ENCODE peak calls at places on chromosomes 6 and 20, in ten cellular contexts. One of them, this sample, is unnamed.

GRCh38 chr20:39876974-39877615 is 811.9 kb downstream of the MAFB start:
- DNase-seq in RPMI7951: peak; percentile 87
- DNase-seq in stimulated activated CD8-positive, alpha-beta memory T cell treated with anti-CD3 and anti-CD28 coated beads, Interleukin-7, amount 100 ng/mL, for 1 hour: no peak
- DNase-seq in endothelial cell of umbilical vein: no peak
- DNase-seq in heart left ventricle: no peak
- DNase-seq in left lung: no peak
- DNase-seq in T-cell: no peak
- DNase-seq in stimulated activated naive CD4-positive, alpha-beta T cell: no peak
- DNase-seq in ACHN: no peak
- DNase-seq in pons: no peak
- DNase-seq in this sample: no peak

GRCh38 chr20:43870484-43870883 is 44.2 kb upstream of the TOX2 start:
- DNase-seq in RPMI7951: peak; percentile 60
- DNase-seq in stimulated activated CD8-positive, alpha-beta memory T cell treated with anti-CD3 and anti-CD28 coated beads, Interleukin-7, amount 100 ng/mL, for 1 hour: no peak
- DNase-seq in endothelial cell of umbilical vein: no peak
- DNase-seq in heart left ventricle: no peak
- DNase-seq in left lung: no peak
- DNase-seq in T-cell: no peak
- DNase-seq in stimulated activated naive CD4-positive, alpha-beta T cell: no peak
- DNase-seq in ACHN: no peak
- DNase-seq in pons: no peak
- DNase-seq in this sample: no peak

GRCh38 chr6:12334524-12335130 is 44.5 kb downstream of the EDN1 start:
- DNase-seq in RPMI7951: no peak
- DNase-seq in stimulated activated CD8-positive, alpha-beta memory T cell treated with anti-CD3 and anti-CD28 coated beads, Interleukin-7, amount 100 ng/mL, for 1 hour: no peak
- DNase-seq in endothelial cell of umbilical vein: no peak
- DNase-seq in heart left ventricle: no peak
- DNase-seq in left lung: no peak
- DNase-seq in T-cell: no peak
- DNase-seq in stimulated activated naive CD4-positive, alpha-beta T cell: no peak
- DNase-seq in ACHN: no peak
- DNase-seq in pons: no peak
- DNase-seq in this sample: no peak

GRCh38 chr6:153167026-153167891 is 36.2 kb upstream of the RGS17 start:
- DNase-seq in RPMI7951: peak; percentile 83
- DNase-seq in stimulated activated CD8-positive, alpha-beta memory T cell treated with anti-CD3 and anti-CD28 coated beads, Interleukin-7, amount 100 ng/mL, for 1 hour: no peak
- DNase-seq in endothelial cell of umbilical vein: peak; percentile 79
- DNase-seq in heart left ventricle: no peak
- DNase-seq in left lung: no peak
- DNase-seq in T-cell: no peak
- DNase-seq in stimulated activated naive CD4-positive, alpha-beta T cell: no peak
- DNase-seq in ACHN: peak; percentile 81
- DNase-seq in pons: no peak
- DNase-seq in this sample: no peak

GRCh38 chr6:91387290-91388062 is 800.6 kb upstream of the MAP3K7 start:
- DNase-seq in RPMI7951: no peak
- DNase-seq in stimulated activated CD8-positive, alpha-beta memory T cell treated with anti-CD3 and anti-CD28 coated beads, Interleukin-7, amount 100 ng/mL, for 1 hour: no peak
- DNase-seq in endothelial cell of umbilical vein: no peak
- DNase-seq in heart left ventricle: no peak
- DNase-seq in left lung: peak; percentile 19
- DNase-seq in T-cell: no peak
- DNase-seq in stimulated activated naive CD4-positive, alpha-beta T cell: no peak
- DNase-seq in ACHN: no peak
- DNase-seq in pons: no peak
- DNase-seq in this sample: no peak

GRCh38 chr6:158706369-158706982 is 56.6 kb downstream of the SYTL3 start:
- DNase-seq in RPMI7951: peak; percentile 56
- DNase-seq in stimulated activated CD8-positive, alpha-beta memory T cell treated with anti-CD3 and anti-CD28 coated beads, Interleukin-7, amount 100 ng/mL, for 1 hour: no peak
- DNase-seq in endothelial cell of umbilical vein: peak; percentile 57
- DNase-seq in heart left ventricle: peak; percentile 53
- DNase-seq in left lung: no peak
- DNase-seq in T-cell: no peak
- DNase-seq in stimulated activated naive CD4-positive, alpha-beta T cell: no peak
- DNase-seq in ACHN: peak; percentile 73
- DNase-seq in pons: no peak
- DNase-seq in this sample: peak; percentile 45

GRCh38 chr6:153989989-153990388 is 49.1 kb upstream of the OPRM1 start:
- DNase-seq in RPMI7951: no peak
- DNase-seq in stimulated activated CD8-positive, alpha-beta memory T cell treated with anti-CD3 and anti-CD28 coated beads, Interleukin-7, amount 100 ng/mL, for 1 hour: no peak
- DNase-seq in endothelial cell of umbilical vein: no peak
- DNase-seq in heart left ventricle: no peak
- DNase-seq in left lung: no peak
- DNase-seq in T-cell: no peak
- DNase-seq in stimulated activated naive CD4-positive, alpha-beta T cell: no peak
- DNase-seq in ACHN: no peak
- DNase-seq in pons: no peak
- DNase-seq in this sample: no peak

GRCh38 chr6:151071295-151071694 is 168.5 kb upstream of the AKAP12 start:
- DNase-seq in RPMI7951: peak; percentile 91
- DNase-seq in stimulated activated CD8-positive, alpha-beta memory T cell treated with anti-CD3 and anti-CD28 coated beads, Interleukin-7, amount 100 ng/mL, for 1 hour: no peak
- DNase-seq in endothelial cell of umbilical vein: peak; percentile 71
- DNase-seq in heart left ventricle: peak; percentile 45
- DNase-seq in left lung: no peak
- DNase-seq in T-cell: no peak
- DNase-seq in stimulated activated naive CD4-positive, alpha-beta T cell: no peak
- DNase-seq in ACHN: no peak
- DNase-seq in pons: no peak
- DNase-seq in this sample: peak; percentile 67

GRCh38 chr6:46734867-46735719 is at the start of gene PLA2G7:
- DNase-seq in RPMI7951: peak; percentile 40
- DNase-seq in stimulated activated CD8-positive, alpha-beta memory T cell treated with anti-CD3 and anti-CD28 coated beads, Interleukin-7, amount 100 ng/mL, for 1 hour: no peak
- DNase-seq in endothelial cell of umbilical vein: no peak
- DNase-seq in heart left ventricle: no peak
- DNase-seq in left lung: peak; percentile 81
- DNase-seq in T-cell: no peak
- DNase-seq in stimulated activated naive CD4-positive, alpha-beta T cell: no peak
- DNase-seq in ACHN: no peak
- DNase-seq in pons: peak; percentile 12
- DNase-seq in this sample: peak; percentile 65

GRCh38 chr6:95142101-95142500 is 435.2 kb upstream of the MANEA start:
- DNase-seq in RPMI7951: no peak
- DNase-seq in stimulated activated CD8-positive, alpha-beta memory T cell treated with anti-CD3 and anti-CD28 coated beads, Interleukin-7, amount 100 ng/mL, for 1 hour: no peak
- DNase-seq in endothelial cell of umbilical vein: no peak
- DNase-seq in heart left ventricle: no peak
- DNase-seq in left lung: no peak
- DNase-seq in T-cell: no peak
- DNase-seq in stimulated activated naive CD4-positive, alpha-beta T cell: no peak
- DNase-seq in ACHN: no peak
- DNase-seq in pons: no peak
- DNase-seq in this sample: no peak

This sample was measured in right lobe of liver.